ENCODE peak calls at places on chromosomes 4 and X, in five cellular contexts. C is cerebellum; K is activated T-cell treated with anti-CD3 and anti-CD28 coated beads, Interleukin-2, amount 50 U/mL, for 72 hours; Y is psoas muscle; L is T-cell. P is an unnamed sample.

GRCh38 chr4:7772708-7773385 is 166.8 kb downstream of the AFAP1 start:
- DNase-seq in C (no peak), K (no peak), Y (peak; percentile 69), L (no peak), P (peak; percentile 72)

GRCh38 chr4:10085386-10085785 is 31.2 kb downstream of the WDR1 start:
- DNase-seq in C (no peak), K (no peak), Y (peak; percentile 49), L (no peak), P (peak; percentile 40)

GRCh38 chrX:56738670-56739069 is 9.6 kb downstream of the NBDY start:
- DNase-seq in C (no peak), K (no peak), Y (no peak), L (no peak), P (no peak)

GRCh38 chr4:14096406-14096965 is 469.0 kb upstream of the BOD1L1 start:
- DNase-seq in C (no peak), K (no peak), Y (no peak), L (no peak), P (no peak)

GRCh38 chrX:24339911-24340310 is 20.5 kb upstream of the SUPT20HL1 start:
- DNase-seq in C (no peak), K (no peak), Y (no peak), L (no peak), P (no peak)

GRCh38 chr4:182533948-182534347 is 290.7 kb downstream of the TENM3 start:
- DNase-seq in C (no peak), K (no peak), Y (no peak), L (no peak), P (no peak)

GRCh38 chr4:77193511-77194236 is 36.7 kb downstream of the CCNG2 start:
- DNase-seq in C (no peak), K (peak; percentile 85), Y (peak; percentile 67), L (peak; percentile 69), P (peak; percentile 58)

GRCh38 chrX:3415011-3415410 is 68.6 kb upstream of the MXRA5 start:
- DNase-seq in C (no peak), K (no peak), Y (no peak), L (no peak), P (no peak)

GRCh38 chr4:156505341-156505955 is 466.2 kb downstream of the PDGFC start:
- DNase-seq in C (no peak), K (no peak), Y (no peak), L (no peak), P (no peak)

GRCh38 chrX:110699109-110699508 is 96.5 kb downstream of the CHRDL1 start:
- DNase-seq in C (no peak), K (no peak), Y (no peak), L (no peak), P (no peak)

GRCh38 chr4:167232805-167233522 is 1.3 kb downstream of the SPOCK3 start:
- DNase-seq in C (no peak), K (no peak), Y (no peak), L (no peak), P (no peak)

GRCh38 chrX:53433651-53434639 is at the start of gene HSD17B10:
- DNase-seq in C (peak; percentile 89), K (peak; percentile 94), Y (peak; percentile 94), L (peak; percentile 79), P (peak; percentile 91)

GRCh38 chr4:148065069-148065468 is 333.2 kb downstream of the ARHGAP10 start:
- DNase-seq in C (no peak), K (no peak), Y (no peak), L (no peak), P (no peak)

GRCh38 chr4:176409627-176410026 is 89.9 kb downstream of the SPCS3 start:
- DNase-seq in C (no peak), K (no peak), Y (no peak), L (no peak), P (no peak)

GRCh38 chr4:111628437-111628836 is 516.8 kb upstream of the FAM241A start:
- DNase-seq in C (no peak), K (no peak), Y (no peak), L (no peak), P (no peak)

GRCh38 chr4:5954056-5954760 is 61.3 kb upstream of the CRMP1 start:
- DNase-seq in C (no peak), K (no peak), Y (no peak), L (no peak), P (no peak)

GRCh38 chr4:121330180-121330665 is 50.6 kb downstream of the QRFPR start:
- DNase-seq in C (no peak), K (no peak), Y (no peak), L (no peak), P (no peak)

P was measured in mucosa of descending colon.